ENCODE peak calls at places on chromosomes 13 and 19, in seven cellular contexts. K is fibroblast of mammary gland, S is HT-29, J is lower lobe of right lung, O is H7, Q is AG20443, H is AG08395. V is an unnamed sample.

GRCh38 chr19:11198175-11198534 is 810 bp upstream of the KANK2 start:
- DNase-seq in K (no peak), S (no peak), J (no peak), O (no peak), Q (no peak), H (no peak), V (no peak)

GRCh38 chr19:46631481-46631880 is 4.5 kb downstream of the GNG8 start:
- DNase-seq in K (peak), S (no peak), J (no peak), O (no peak), Q (peak), H (peak), V (peak)

GRCh38 chr13:110538632-110539031 is 22.9 kb downstream of the RAB20 start:
- DNase-seq in K (peak), S (no peak), J (no peak), O (no peak), Q (no peak), H (no peak), V (no peak)

GRCh38 chr13:84607614-84608013 is 725.3 kb upstream of the SLITRK1 start:
- DNase-seq in K (peak), S (no peak), J (no peak), O (no peak), Q (peak), H (no peak), V (peak)

GRCh38 chr19:10823690-10824089 is 12.3 kb downstream of the TMED1 start:
- DNase-seq in K (no peak), S (no peak), J (no peak), O (peak), Q (no peak), H (no peak), V (no peak)

GRCh38 chr19:57830071-57830602 is at the start of gene ZNF587B:
- DNase-seq in K (peak), S (peak), J (peak), O (peak), Q (no peak), H (peak), V (peak)

GRCh38 chr13:112842343-112842856 is 126.6 kb upstream of the MCF2L start:
- DNase-seq in K (peak), S (no peak), J (no peak), O (peak), Q (no peak), H (no peak), V (peak)

GRCh38 chr19:5130371-5131030 is 161.6 kb downstream of the KDM4B start:
- DNase-seq in K (no peak), S (no peak), J (no peak), O (no peak), Q (no peak), H (no peak), V (no peak)

GRCh38 chr19:1850809-1851544 is 2.7 kb upstream of the REXO1 start:
- DNase-seq in K (no peak), S (no peak), J (no peak), O (peak), Q (no peak), H (no peak), V (no peak)

GRCh38 chr13:111943229-111943795 is 123.6 kb upstream of the SOX1 start:
- DNase-seq in K (no peak), S (no peak), J (no peak), O (no peak), Q (no peak), H (no peak), V (no peak)

GRCh38 chr19:49642488-49643035 is 553 bp downstream of the SCAF1 start:
- DNase-seq in K (no peak), S (no peak), J (no peak), O (peak), Q (no peak), H (no peak), V (peak)

GRCh38 chr13:55999709-56000108 is 1141.0 kb upstream of the PRR20A start:
- DNase-seq in K (no peak), S (peak), J (no peak), O (no peak), Q (no peak), H (no peak), V (no peak)

GRCh38 chr13:36275190-36276002 is 22.2 kb downstream of the CCDC169 start:
- DNase-seq in K (peak), S (peak), J (no peak), O (no peak), Q (peak), H (peak), V (peak)

GRCh38 chr13:38766799-38767198 is 79.9 kb downstream of the FREM2 start:
- DNase-seq in K (no peak), S (no peak), J (no peak), O (no peak), Q (no peak), H (no peak), V (no peak)

GRCh38 chr13:42497798-42498197 is 76.2 kb upstream of the TNFSF11 start:
- DNase-seq in K (peak), S (peak), J (no peak), O (no peak), Q (no peak), H (no peak), V (peak)

GRCh38 chr13:103000157-103000556 is 66.1 kb downstream of the SLC10A2 start:
- DNase-seq in K (no peak), S (no peak), J (no peak), O (no peak), Q (no peak), H (no peak), V (no peak)

GRCh38 chr13:33352023-33352422 is 66.5 kb upstream of the STARD13 start:
- DNase-seq in K (no peak), S (no peak), J (no peak), O (no peak), Q (no peak), H (no peak), V (no peak)

GRCh38 chr13:51643882-51644281 is 59.6 kb downstream of the WDFY2 start:
- DNase-seq in K (peak), S (peak), J (no peak), O (no peak), Q (peak), H (peak), V (peak)

GRCh38 chr19:33111587-33111986 is 20.3 kb upstream of the WDR88 start:
- DNase-seq in K (no peak), S (no peak), J (no peak), O (no peak), Q (no peak), H (no peak), V (no peak)